ENCODE peak calls at places on chromosomes 11 and 22, in ten cellular contexts. F, N, Q, R, X, T, V, W, S and P are unnamed samples.

GRCh38 chr11:34448223-34448994 is 9.7 kb downstream of the CAT start:
- DNase-seq in F (no peak), N (no peak), Q (no peak), R (no peak), X (no peak), T (no peak), V (no peak), W (no peak), S (no peak), P (no peak)

GRCh38 chr11:57143459-57143858 is 38.3 kb upstream of the LRRC55 start:
- DNase-seq in F (no peak), N (no peak), Q (no peak), R (no peak), X (no peak), T (no peak), V (no peak), W (no peak), S (no peak), P (no peak)

GRCh38 chr11:95074806-95075563 is 8.3 kb downstream of the SRSF8 start:
- DNase-seq in F (no peak), N (peak; percentile 58), Q (peak; percentile 59), R (peak; percentile 67), X (no peak), T (no peak), V (no peak), W (peak; percentile 73), S (no peak), P (no peak)

GRCh38 chr11:12201016-12201985 is 90.9 kb downstream of the MICAL2 start:
- DNase-seq in F (no peak), N (peak; percentile 98), Q (peak; percentile 80), R (peak; percentile 48), X (no peak), T (no peak), V (no peak), W (no peak), S (no peak), P (no peak)

GRCh38 chr11:100778386-100778785 is 91.3 kb downstream of the ARHGAP42 start:
- DNase-seq in F (no peak), N (no peak), Q (no peak), R (no peak), X (no peak), T (no peak), V (no peak), W (no peak), S (no peak), P (no peak)

GRCh38 chr11:123062892-123063395 is 1.0 kb upstream of the HSPA8 start:
- DNase-seq in F (no peak), N (peak; percentile 64), Q (peak; percentile 62), R (no peak), X (no peak), T (no peak), V (no peak), W (no peak), S (no peak), P (no peak)

GRCh38 chr22:42202669-42203068 is 67.8 kb downstream of the TCF20 start:
- DNase-seq in F (no peak), N (peak; percentile 15), Q (peak; percentile 78), R (no peak), X (no peak), T (peak; percentile 45), V (no peak), W (no peak), S (no peak), P (no peak)

GRCh38 chr11:38481391-38481790 is 1883.4 kb upstream of the RAG2 start:
- DNase-seq in F (no peak), N (no peak), Q (no peak), R (no peak), X (no peak), T (no peak), V (no peak), W (no peak), S (no peak), P (no peak)

GRCh38 chr22:27617214-27617881 is 184.2 kb downstream of the MN1 start:
- DNase-seq in F (no peak), N (no peak), Q (no peak), R (no peak), X (no peak), T (no peak), V (no peak), W (no peak), S (no peak), P (no peak)

GRCh38 chr11:44618561-44619425 is 53.3 kb downstream of the CD82 start:
- DNase-seq in F (no peak), N (no peak), Q (no peak), R (no peak), X (no peak), T (no peak), V (peak; percentile 64), W (no peak), S (no peak), P (no peak)

GRCh38 chr11:66317322-66317765 is 500 bp upstream of the CD248 start:
- DNase-seq in F (no peak), N (peak; percentile 88), Q (peak; percentile 66), R (no peak), X (no peak), T (no peak), V (peak; percentile 85), W (no peak), S (no peak), P (no peak)

DNA sequence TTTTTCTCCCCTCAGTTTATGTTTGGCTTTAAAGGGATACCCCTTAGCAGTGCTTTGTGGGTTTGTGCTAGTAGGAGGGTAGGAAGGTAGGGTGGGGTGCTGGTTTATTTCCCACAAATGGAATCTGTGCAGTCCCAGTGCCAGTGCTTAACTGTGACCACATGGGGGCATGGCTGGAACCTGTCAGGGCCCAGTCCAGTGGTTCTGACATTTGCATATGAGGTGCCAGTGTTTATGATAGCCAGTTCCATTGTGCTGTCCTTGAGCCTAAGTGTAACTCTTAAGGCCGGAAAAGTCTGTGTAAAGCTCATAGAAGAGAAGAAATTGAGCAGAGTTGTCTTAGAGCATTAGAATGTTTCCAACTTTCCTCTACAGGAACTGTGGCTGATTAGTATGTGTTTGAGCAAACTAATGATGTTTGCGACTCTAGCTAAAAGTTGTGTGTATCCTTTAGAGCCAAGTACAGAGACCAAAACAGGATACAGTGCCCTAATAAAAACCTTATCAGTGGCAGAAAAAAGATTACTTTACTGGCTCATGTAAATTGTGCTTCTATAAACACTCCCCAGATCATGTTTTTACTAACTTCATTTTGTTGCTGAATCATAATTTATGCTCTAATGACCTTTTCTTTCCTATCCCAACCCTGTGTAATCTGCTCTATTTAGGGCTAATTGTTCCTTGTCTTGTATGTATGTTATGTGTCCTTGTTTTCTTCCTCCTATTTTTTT is 38.1 kb downstream of the DIXDC1 start:
- DNase-seq in F (no peak), N (no peak), Q (no peak), R (no peak), X (no peak), T (no peak), V (no peak), W (no peak), S (no peak), P (no peak)
- TF ChIP-seq CTCF in F (no peak), N (peak; percentile 11), Q (peak; percentile 29), R (peak; percentile 26), X (no peak), T (no peak), V (peak; percentile 17), W (no peak), S (peak; percentile 15), P (peak; percentile 13)

GRCh38 chr11:30855383-30856006 is 269.3 kb upstream of the MPPED2 start:
- DNase-seq in F (no peak), N (peak; percentile 16), Q (peak; percentile 50), R (peak; percentile 9), X (no peak), T (no peak), V (no peak), W (no peak), S (no peak), P (no peak)
- TF ChIP-seq CTCF in F (peak; percentile 71), N (no peak), Q (peak; percentile 45), R (peak; percentile 29), X (no peak), T (no peak), V (peak; percentile 17), W (no peak), S (peak; percentile 49), P (no peak)

DNA sequence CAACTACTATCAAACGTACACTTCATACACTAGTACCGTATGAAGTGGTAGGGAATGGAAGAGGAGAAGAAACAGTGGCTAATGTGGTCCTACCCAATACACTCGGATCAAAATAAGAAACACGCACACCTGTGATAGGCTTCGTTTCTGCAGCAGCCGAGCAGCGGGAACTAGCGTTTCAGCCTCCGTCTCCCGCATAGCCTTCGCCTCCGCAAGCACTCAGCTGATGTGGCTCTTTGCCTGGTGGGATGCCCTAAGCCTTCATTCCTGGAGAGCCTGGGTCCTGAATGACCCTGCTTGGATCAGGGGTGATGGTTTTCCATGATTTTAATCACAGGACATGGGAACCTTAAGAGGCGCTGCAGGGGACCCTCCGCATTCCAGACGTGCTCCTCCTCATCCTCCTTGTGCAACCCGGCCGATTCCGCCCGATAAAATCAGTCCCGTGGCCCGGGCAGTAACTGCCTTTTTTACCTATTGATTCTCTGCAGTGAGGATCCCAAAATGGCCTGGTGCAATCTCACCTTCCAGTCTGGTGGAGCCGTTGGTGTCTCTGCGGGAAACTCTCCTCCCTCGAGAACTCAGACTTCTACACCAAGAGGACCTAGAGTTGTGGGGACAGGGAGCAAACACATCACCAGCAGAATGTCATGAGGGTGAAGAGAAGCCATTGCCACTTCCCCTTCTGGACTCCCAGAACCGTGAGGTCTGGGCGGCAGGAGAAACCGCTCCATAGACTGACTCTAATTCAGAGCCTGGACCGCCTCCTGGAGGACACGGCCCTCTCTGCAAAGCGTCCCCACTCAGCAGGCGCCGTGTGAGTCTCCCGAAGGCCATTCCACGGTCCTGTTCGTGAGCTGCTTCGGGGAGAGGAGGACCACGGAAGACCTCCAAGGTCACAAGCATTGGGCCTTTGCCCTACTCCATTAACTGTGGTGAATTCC is 8.1 kb downstream of the C11orf21 start:
- DNase-seq in F (no peak), N (no peak), Q (no peak), R (no peak), X (no peak), T (no peak), V (peak; percentile 59), W (no peak), S (no peak), P (no peak)
- TF ChIP-seq CTCF in F (no peak), N (no peak), Q (no peak), R (no peak), X (no peak), T (no peak), V (no peak), W (no peak), S (no peak), P (no peak)

DNA sequence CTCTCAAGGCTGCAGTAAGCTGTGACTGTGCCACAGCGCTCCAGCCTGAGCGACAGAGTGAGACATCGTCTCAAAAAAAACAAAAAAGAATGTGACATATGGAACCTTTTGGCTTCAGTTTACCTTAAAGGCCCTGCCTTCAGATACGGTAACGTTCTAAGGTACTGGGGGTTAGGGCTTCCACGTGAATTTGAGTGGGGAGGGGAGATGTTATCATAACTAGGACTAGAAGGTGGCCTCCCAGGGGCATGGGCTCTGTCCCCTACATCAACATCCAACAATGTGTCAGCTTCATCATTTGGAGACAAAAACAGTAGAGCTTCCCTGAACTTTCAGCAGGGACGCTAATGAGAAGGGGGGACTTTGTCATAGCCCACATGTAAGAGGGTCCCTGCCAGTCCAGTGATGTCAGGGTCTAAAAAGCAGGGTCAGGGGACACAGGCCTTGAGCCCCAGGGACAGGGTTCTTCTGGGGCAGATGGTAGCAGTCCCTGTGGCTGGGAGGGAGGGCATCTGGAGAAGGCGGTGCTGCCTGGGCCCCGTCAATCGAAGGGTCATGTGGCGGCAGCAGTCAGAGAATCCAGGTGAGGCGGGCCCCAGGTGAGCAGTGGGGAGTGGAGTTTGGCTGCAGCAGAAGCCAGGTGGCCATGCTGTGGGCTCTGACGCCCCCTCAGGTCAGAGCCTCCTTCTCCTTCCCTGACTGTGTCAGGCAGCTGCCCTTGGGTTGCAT is 79.8 kb downstream of the BCR start:
- DNase-seq in F (no peak), N (no peak), Q (no peak), R (no peak), X (no peak), T (no peak), V (no peak), W (no peak), S (no peak), P (no peak)
- TF ChIP-seq CTCF in F (no peak), N (no peak), Q (no peak), R (no peak), X (no peak), T (no peak), V (no peak), W (no peak), S (no peak), P (no peak)